ENCODE peak calls at places on chromosomes 2 and 18, in eight cellular contexts. One of them, this sample, is unnamed. For H3K4me1, the result is how much of the 10 kb centered on the place peaks cover.

GRCh38 chr2:61065706-61066688 is at the start of gene SANBR:
- DNase-seq in tibial nerve: peak
- DNase-seq in PC-9: peak
- DNase-seq in lower lobe of right lung: peak
- DNase-seq in cardiac muscle cell: peak
- DNase-seq in endothelial cell of umbilical vein: peak
- DNase-seq in heart left ventricle: peak
- DNase-seq in stomach: peak
- DNase-seq in this sample: peak

GRCh38 chr2:142989276-142990204 is 112.1 kb downstream of the KYNU start:
- DNase-seq in lower lobe of right lung: no peak
- DNase-seq in stomach: no peak
- DNase-seq in PC-9: peak
- DNase-seq in tibial nerve: no peak
- DNase-seq in endothelial cell of umbilical vein: peak
- DNase-seq in cardiac muscle cell: peak
- DNase-seq in heart left ventricle: no peak
- DNase-seq in this sample: peak

GRCh38 chr2:186068154-186068826 is 329.7 kb downstream of the FSIP2 start:
- DNase-seq in lower lobe of right lung: no peak
- DNase-seq in cardiac muscle cell: peak
- DNase-seq in stomach: no peak
- DNase-seq in endothelial cell of umbilical vein: no peak
- DNase-seq in heart left ventricle: peak
- DNase-seq in tibial nerve: no peak
- DNase-seq in PC-9: no peak
- DNase-seq in this sample: no peak

GRCh38 chr18:67508146-67508545 is 8.4 kb downstream of the DSEL start:
- DNase-seq in stomach: no peak
- DNase-seq in lower lobe of right lung: no peak
- DNase-seq in cardiac muscle cell: no peak
- DNase-seq in endothelial cell of umbilical vein: no peak
- DNase-seq in tibial nerve: no peak
- DNase-seq in heart left ventricle: no peak
- DNase-seq in PC-9: no peak
- DNase-seq in this sample: no peak

GRCh38 chr2:10378189-10378588 is 69.9 kb downstream of the ODC1 start:
- DNase-seq in lower lobe of right lung: no peak
- DNase-seq in endothelial cell of umbilical vein: no peak
- DNase-seq in stomach: no peak
- DNase-seq in PC-9: no peak
- DNase-seq in tibial nerve: no peak
- DNase-seq in heart left ventricle: no peak
- DNase-seq in cardiac muscle cell: no peak
- DNase-seq in this sample: no peak

GRCh38 chr2:27765621-27766286 is 5.8 kb upstream of the MRPL33 start:
- DNase-seq in heart left ventricle: peak
- DNase-seq in tibial nerve: no peak
- DNase-seq in endothelial cell of umbilical vein: peak
- DNase-seq in cardiac muscle cell: peak
- DNase-seq in PC-9: peak
- DNase-seq in lower lobe of right lung: peak
- DNase-seq in stomach: peak
- DNase-seq in this sample: peak

GRCh38 chr2:230794472-230794871 is 70.3 kb upstream of the ITM2C start:
- DNase-seq in stomach: no peak
- DNase-seq in tibial nerve: no peak
- DNase-seq in cardiac muscle cell: peak
- DNase-seq in heart left ventricle: no peak
- DNase-seq in endothelial cell of umbilical vein: no peak
- DNase-seq in PC-9: peak
- DNase-seq in lower lobe of right lung: no peak
- DNase-seq in this sample: peak

GRCh38 chr2:28135324-28135723 is 244.8 kb downstream of the BABAM2 start:
- DNase-seq in cardiac muscle cell: no peak
- DNase-seq in PC-9: no peak
- DNase-seq in stomach: no peak
- DNase-seq in lower lobe of right lung: no peak
- DNase-seq in tibial nerve: no peak
- DNase-seq in heart left ventricle: no peak
- DNase-seq in endothelial cell of umbilical vein: no peak
- DNase-seq in this sample: no peak

GRCh38 chr2:81389203-81389602 is 1084.7 kb upstream of the LRRTM1 start:
- DNase-seq in heart left ventricle: no peak
- DNase-seq in endothelial cell of umbilical vein: no peak
- DNase-seq in stomach: no peak
- DNase-seq in cardiac muscle cell: no peak
- DNase-seq in lower lobe of right lung: no peak
- DNase-seq in tibial nerve: no peak
- DNase-seq in PC-9: no peak
- DNase-seq in this sample: no peak

GRCh38 chr2:60496976-60497375 is 56.5 kb downstream of the BCL11A start:
- DNase-seq in heart left ventricle: no peak
- DNase-seq in endothelial cell of umbilical vein: no peak
- DNase-seq in stomach: no peak
- DNase-seq in PC-9: no peak
- DNase-seq in tibial nerve: no peak
- DNase-seq in cardiac muscle cell: no peak
- DNase-seq in lower lobe of right lung: no peak
- DNase-seq in this sample: no peak

GRCh38 chr2:8542381-8543064 is 139.3 kb upstream of the ID2 start:
- DNase-seq in stomach: no peak
- DNase-seq in endothelial cell of umbilical vein: no peak
- DNase-seq in cardiac muscle cell: no peak
- DNase-seq in lower lobe of right lung: no peak
- DNase-seq in tibial nerve: no peak
- DNase-seq in heart left ventricle: no peak
- DNase-seq in PC-9: no peak
- DNase-seq in this sample: no peak

GRCh38 chr18:66694857-66695256 is 91.0 kb upstream of the CDH19 start:
- DNase-seq in lower lobe of right lung: no peak
- DNase-seq in stomach: no peak
- DNase-seq in tibial nerve: no peak
- DNase-seq in endothelial cell of umbilical vein: no peak
- DNase-seq in cardiac muscle cell: no peak
- DNase-seq in PC-9: no peak
- DNase-seq in heart left ventricle: no peak
- DNase-seq in this sample: no peak

GRCh38 chr2:23532311-23533013 is 147.5 kb downstream of the KLHL29 start:
- DNase-seq in tibial nerve: no peak
- DNase-seq in PC-9: no peak
- DNase-seq in heart left ventricle: no peak
- DNase-seq in stomach: no peak
- DNase-seq in endothelial cell of umbilical vein: no peak
- DNase-seq in cardiac muscle cell: no peak
- DNase-seq in lower lobe of right lung: no peak
- DNase-seq in this sample: no peak

GRCh38 chr2:169141713-169142352 is 72.5 kb downstream of the DHRS9 start:
- DNase-seq in PC-9: no peak
- DNase-seq in endothelial cell of umbilical vein: peak
- DNase-seq in tibial nerve: peak
- DNase-seq in cardiac muscle cell: peak
- DNase-seq in stomach: peak
- DNase-seq in heart left ventricle: peak
- DNase-seq in lower lobe of right lung: no peak
- DNase-seq in this sample: peak

GRCh38 chr18:67379991-67380390 is 136.5 kb downstream of the DSEL start:
- DNase-seq in endothelial cell of umbilical vein: no peak
- DNase-seq in tibial nerve: no peak
- DNase-seq in PC-9: no peak
- DNase-seq in cardiac muscle cell: no peak
- DNase-seq in stomach: no peak
- DNase-seq in lower lobe of right lung: no peak
- DNase-seq in heart left ventricle: no peak
- DNase-seq in this sample: no peak

GRCh38 chr18:58466636-58467205 is 162.2 kb downstream of the ALPK2 start:
- DNase-seq in tibial nerve: no peak
- DNase-seq in lower lobe of right lung: no peak
- DNase-seq in cardiac muscle cell: no peak
- DNase-seq in stomach: peak
- DNase-seq in PC-9: no peak
- DNase-seq in endothelial cell of umbilical vein: no peak
- DNase-seq in heart left ventricle: no peak
- DNase-seq in this sample: peak

GRCh38 chr2:171712051-171712450 is 24.8 kb downstream of the DYNC1I2 start:
- DNase-seq in PC-9: no peak
- DNase-seq in heart left ventricle: no peak
- DNase-seq in stomach: no peak
- DNase-seq in lower lobe of right lung: no peak
- DNase-seq in endothelial cell of umbilical vein: peak
- DNase-seq in cardiac muscle cell: peak
- DNase-seq in tibial nerve: no peak
- DNase-seq in this sample: peak

GRCh38 chr18:48959921-48960920 is 9.5 kb upstream of the SMAD7 start:
- DNase-seq in endothelial cell of umbilical vein: peak
- DNase-seq in tibial nerve: no peak
- DNase-seq in lower lobe of right lung: no peak
- DNase-seq in cardiac muscle cell: peak
- DNase-seq in heart left ventricle: no peak
- DNase-seq in stomach: no peak
- DNase-seq in PC-9: peak
- DNase-seq in this sample: peak

GRCh38 chr2:74847075-74847858 is 13.3 kb downstream of the HK2 start:
- DNase-seq in tibial nerve: no peak
- DNase-seq in heart left ventricle: no peak
- DNase-seq in cardiac muscle cell: peak
- DNase-seq in stomach: no peak
- DNase-seq in lower lobe of right lung: no peak
- DNase-seq in endothelial cell of umbilical vein: no peak
- DNase-seq in PC-9: no peak
- DNase-seq in this sample: peak
- H3K4me1 ChIP-seq in tibial nerve: under half
- H3K4me1 ChIP-seq in heart left ventricle: under half
- H3K4me1 ChIP-seq in cardiac muscle cell: half or more
- H3K4me1 ChIP-seq in stomach: half or more
- H3K4me1 ChIP-seq in lower lobe of right lung: half or more
- H3K4me1 ChIP-seq in endothelial cell of umbilical vein: under half
- H3K4me1 ChIP-seq in PC-9: half or more
- H3K4me1 ChIP-seq in this sample: half or more

DNA sequence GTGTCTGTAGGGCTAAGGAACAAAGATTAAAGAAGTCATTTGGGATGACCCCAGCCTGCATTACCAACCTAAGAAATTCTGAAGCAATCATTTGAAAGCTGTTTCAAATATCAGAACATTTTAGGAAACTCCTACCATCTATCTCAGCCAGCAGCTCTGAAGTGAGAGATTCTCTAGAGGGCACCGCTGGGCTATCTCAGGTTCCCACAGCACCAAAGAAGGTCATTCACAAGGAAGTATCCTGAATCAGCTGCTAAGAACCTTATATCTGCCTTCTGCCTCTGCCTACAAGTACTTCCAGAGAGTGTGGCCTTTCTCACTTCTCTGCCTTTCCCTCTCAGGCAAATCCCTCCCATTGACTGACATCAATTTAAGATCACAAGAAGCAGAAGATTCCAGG is 13.4 kb upstream of the EVA1A start:
- DNase-seq in cardiac muscle cell: no peak
- DNase-seq in heart left ventricle: no peak
- DNase-seq in PC-9: no peak
- DNase-seq in endothelial cell of umbilical vein: no peak
- DNase-seq in tibial nerve: no peak
- DNase-seq in stomach: no peak
- DNase-seq in lower lobe of right lung: no peak
- DNase-seq in this sample: no peak
- TF ChIP-seq CTCF in cardiac muscle cell: no peak
- TF ChIP-seq CTCF in heart left ventricle: no peak
- TF ChIP-seq CTCF in PC-9: peak
- TF ChIP-seq CTCF in endothelial cell of umbilical vein: no peak
- TF ChIP-seq CTCF in tibial nerve: no peak
- TF ChIP-seq CTCF in stomach: no peak
- TF ChIP-seq CTCF in lower lobe of right lung: no peak
- TF ChIP-seq CTCF in this sample: peak

DNA sequence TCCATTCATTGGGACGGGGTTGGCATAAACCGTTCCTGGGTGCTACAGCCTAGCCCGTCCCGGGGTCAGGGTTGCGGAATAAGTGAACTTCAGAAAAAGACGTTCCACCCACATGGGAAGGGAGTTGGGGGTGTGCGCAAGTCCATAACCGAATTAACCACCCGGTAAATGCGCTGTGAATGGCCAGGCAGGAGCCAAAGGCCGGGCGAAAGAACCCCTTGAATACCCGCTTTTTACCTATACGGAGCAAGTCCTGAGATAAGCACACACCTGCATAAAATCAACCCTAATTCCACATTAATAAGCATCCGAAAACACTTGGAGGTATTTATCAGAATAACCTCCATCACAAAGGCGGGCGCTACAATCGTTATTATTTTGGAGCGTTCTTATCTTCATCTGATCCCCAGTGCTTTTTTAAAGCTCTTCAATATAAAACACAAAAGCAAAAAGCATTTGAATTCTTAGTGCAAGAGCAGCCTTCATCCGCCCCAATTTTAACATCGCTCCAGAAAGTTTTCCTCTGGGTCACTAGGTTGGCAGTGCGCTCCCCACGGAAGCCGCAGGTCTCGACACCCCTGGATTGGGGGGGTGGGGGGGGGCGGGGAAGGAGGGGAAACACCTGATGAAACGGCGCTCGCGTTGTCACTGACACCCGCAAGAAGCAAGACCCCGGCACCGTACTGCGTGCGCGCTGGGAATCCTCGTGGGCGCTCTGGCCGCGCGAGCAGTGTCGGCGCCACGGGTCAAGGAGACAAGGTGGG is 1.2 kb downstream of the SATB2 start:
- DNase-seq in PC-9: no peak
- DNase-seq in lower lobe of right lung: no peak
- DNase-seq in endothelial cell of umbilical vein: no peak
- DNase-seq in tibial nerve: no peak
- DNase-seq in cardiac muscle cell: no peak
- DNase-seq in heart left ventricle: no peak
- DNase-seq in stomach: no peak
- DNase-seq in this sample: no peak
- H3K4me1 ChIP-seq in PC-9: under half
- H3K4me1 ChIP-seq in lower lobe of right lung: under half
- H3K4me1 ChIP-seq in endothelial cell of umbilical vein: under half
- H3K4me1 ChIP-seq in tibial nerve: under half
- H3K4me1 ChIP-seq in cardiac muscle cell: under half
- H3K4me1 ChIP-seq in heart left ventricle: under half
- H3K4me1 ChIP-seq in stomach: under half
- H3K4me1 ChIP-seq in this sample: under half

DNA sequence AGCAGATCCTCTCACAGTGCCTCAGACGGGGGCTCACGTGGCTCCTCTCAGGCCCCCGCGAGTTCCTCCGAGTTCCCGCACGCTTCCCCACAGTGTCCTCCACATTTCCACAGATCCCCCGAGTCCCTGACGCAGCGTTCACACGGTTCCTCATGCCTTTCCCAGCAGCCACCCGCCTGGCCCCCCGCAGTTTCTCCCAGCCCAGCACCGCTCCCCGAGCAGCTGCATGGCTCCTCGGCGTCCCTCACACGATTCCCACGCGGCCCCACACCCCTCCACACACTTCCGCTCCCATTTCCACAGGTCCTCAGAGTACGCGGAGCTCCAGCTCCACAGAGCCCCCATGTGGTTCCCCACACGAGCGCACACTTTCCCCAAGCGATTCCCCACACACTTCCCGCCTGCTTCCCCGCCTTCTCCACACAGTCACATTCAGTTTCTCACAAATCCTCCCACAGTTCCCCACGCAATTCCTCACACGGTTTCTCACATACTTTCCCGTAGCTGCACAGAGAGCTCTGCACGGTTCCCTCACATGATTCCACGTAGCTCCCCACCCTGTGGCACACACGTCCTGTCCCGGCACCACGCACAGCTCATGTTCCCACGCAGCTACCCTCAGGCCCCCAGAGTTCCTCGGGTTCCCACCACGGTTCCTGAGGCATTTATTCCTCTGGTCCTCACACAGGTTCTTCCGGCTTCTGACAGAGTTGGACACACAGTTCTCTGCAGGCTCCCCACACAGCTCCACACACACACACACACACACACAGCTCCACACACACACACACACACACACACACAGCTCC is 39.8 kb downstream of the KIF1A start:
- DNase-seq in PC-9: no peak
- DNase-seq in cardiac muscle cell: peak
- DNase-seq in lower lobe of right lung: no peak
- DNase-seq in endothelial cell of umbilical vein: no peak
- DNase-seq in tibial nerve: peak
- DNase-seq in heart left ventricle: no peak
- DNase-seq in stomach: no peak
- DNase-seq in this sample: no peak
- TF ChIP-seq CTCF in PC-9: no peak
- TF ChIP-seq CTCF in cardiac muscle cell: no peak
- TF ChIP-seq CTCF in lower lobe of right lung: no peak
- TF ChIP-seq CTCF in endothelial cell of umbilical vein: no peak
- TF ChIP-seq CTCF in tibial nerve: no peak
- TF ChIP-seq CTCF in heart left ventricle: no peak
- TF ChIP-seq CTCF in stomach: no peak
- TF ChIP-seq CTCF in this sample: no peak